ENCODE peak calls at places on chromosomes 6 and 20, in five cellular contexts. T is mesenchymal stem cell, B is IMR-90, K is H1, N is H9. X is an unnamed sample.

GRCh38 chr20:57332105-57333089 is 2.8 kb downstream of the SPO11 start:
- DNase-seq in T (no peak), B (no peak), K (no peak), N (no peak), X (peak)

GRCh38 chr6:117555882-117556498 is 46.3 kb downstream of the GOPC start:
- DNase-seq in T (peak), B (peak), K (peak), N (no peak), X (peak)

GRCh38 chr20:57173986-57174385 is 92.5 kb downstream of the BMP7 start:
- DNase-seq in T (no peak), B (no peak), K (no peak), N (no peak), X (peak)

GRCh38 chr20:45783656-45784294 is 7.9 kb downstream of the WFDC3 start:
- DNase-seq in T (no peak), B (no peak), K (no peak), N (no peak), X (peak)

GRCh38 chr6:109701774-109702173 is 10.7 kb downstream of the FIG4 start:
- DNase-seq in T (no peak), B (no peak), K (no peak), N (no peak), X (no peak)

GRCh38 chr20:35952480-35953410 is 1.6 kb downstream of the SCAND1 start:
- DNase-seq in T (peak), B (peak), K (no peak), N (no peak), X (no peak)

GRCh38 chr6:163405412-163406309 is 8.9 kb upstream of the QKI start:
- DNase-seq in T (peak), B (no peak), K (no peak), N (no peak), X (no peak)

GRCh38 chr6:105795913-105796517 is 290.1 kb upstream of the PRDM1 start:
- DNase-seq in T (peak), B (no peak), K (no peak), N (no peak), X (peak)

GRCh38 chr20:29297411-29298270 is 1959.8 kb upstream of the DEFB115 start:
- DNase-seq in T (no peak), B (no peak), K (no peak), N (no peak), X (no peak)
- H3K14ac ChIP-seq in T (no peak), B (no peak), K (no peak), N (no peak), X (no peak)

DNA sequence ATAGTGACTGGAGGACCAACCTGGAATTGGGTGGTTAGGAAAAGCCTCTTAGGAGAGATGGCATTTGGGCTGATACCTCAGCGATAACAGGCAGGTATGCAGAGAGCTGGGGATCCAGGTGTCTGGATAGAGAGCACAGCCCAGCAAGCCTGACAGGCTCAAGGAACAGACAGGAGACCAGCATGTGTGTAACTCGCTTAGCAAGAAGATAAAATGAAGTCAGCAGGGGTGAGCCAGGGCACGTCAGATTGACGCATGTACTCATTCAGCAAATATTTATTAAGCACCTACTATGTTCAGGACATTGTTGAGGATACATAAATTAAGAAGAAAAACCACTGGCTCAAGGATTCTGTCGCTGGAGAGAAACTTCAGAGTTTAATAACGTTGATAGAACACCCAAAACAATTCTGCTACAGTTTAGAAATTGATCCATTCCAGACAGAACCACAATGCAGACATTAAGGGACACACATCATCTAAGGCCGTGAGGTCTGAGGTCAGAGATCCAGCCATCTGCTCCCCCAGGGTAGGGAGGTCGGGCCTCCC is 1.1 kb upstream of the DUSP22 start:
- DNase-seq in T (no peak), B (no peak), K (peak), N (no peak), X (peak)
- H4K8ac ChIP-seq in T (peak), B (peak), K (peak), N (no peak), X (peak)

DNA sequence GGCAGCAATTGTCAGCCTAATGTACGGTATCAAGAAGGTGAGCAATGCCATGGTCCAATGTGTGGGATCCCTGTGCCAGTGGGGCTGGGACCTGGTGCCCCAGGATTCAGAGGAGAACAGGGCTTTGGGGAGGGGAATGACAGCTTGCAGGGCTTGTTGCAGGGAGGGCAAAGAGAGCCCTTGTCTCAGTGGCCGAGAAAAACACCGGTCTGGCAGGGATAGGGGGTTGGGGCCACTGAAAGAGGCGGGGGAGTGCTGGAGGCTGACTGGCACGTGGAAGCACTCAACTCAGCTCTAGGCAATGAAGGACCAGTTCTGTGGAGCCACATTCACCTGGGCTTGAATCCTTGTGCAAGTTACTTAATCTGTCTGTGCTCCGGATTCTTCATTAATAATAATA is 3.5 kb upstream of the MUCL3 start:
- DNase-seq in T (no peak), B (no peak), K (no peak), N (no peak), X (no peak)
- H3K14ac ChIP-seq in T (peak), B (no peak), K (no peak), N (no peak), X (no peak)

DNA sequence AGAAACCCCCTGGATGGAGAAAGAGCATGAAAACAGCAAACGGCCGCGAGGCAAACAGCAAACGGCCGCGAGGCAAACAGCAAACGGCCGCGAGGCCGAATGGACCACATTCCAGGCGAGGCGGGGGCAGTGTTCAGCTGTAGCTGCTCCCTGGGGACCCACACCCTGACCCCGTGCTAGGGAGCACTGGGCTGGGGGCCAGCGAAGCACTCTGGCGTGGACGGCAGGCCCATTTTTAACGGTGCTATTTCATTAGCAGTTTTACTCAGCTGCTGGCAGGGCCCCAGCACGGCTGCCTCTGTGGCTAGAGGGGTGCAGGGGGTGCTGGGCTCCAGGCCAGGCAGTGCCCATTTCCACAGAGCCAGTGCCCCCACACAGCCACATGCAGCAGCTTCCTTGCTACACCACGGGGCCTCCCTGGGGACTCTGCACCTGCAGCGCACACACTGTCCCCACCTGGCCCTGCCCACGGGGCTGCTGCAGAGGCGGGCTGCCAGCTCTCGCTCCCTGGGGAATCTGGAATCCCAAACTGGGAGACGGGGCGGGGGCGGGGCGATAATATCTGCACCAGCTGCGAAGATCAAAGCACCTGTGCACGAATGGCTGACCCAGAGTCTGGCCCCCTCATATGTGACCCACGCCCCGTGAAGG is 35.6 kb upstream of the SLCO4A1 start:
- DNase-seq in T (no peak), B (no peak), K (no peak), N (no peak), X (no peak)
- H4K8ac ChIP-seq in T (no peak), B (no peak), K (peak), N (no peak), X (no peak)

GRCh38 chr6:20919677-20920385 is 385.6 kb downstream of the CDKAL1 start:
- DNase-seq in T (no peak), B (peak), K (no peak), N (no peak), X (no peak)
- H3K14ac ChIP-seq in T (no peak), B (no peak), K (no peak), N (no peak), X (no peak)

DNA sequence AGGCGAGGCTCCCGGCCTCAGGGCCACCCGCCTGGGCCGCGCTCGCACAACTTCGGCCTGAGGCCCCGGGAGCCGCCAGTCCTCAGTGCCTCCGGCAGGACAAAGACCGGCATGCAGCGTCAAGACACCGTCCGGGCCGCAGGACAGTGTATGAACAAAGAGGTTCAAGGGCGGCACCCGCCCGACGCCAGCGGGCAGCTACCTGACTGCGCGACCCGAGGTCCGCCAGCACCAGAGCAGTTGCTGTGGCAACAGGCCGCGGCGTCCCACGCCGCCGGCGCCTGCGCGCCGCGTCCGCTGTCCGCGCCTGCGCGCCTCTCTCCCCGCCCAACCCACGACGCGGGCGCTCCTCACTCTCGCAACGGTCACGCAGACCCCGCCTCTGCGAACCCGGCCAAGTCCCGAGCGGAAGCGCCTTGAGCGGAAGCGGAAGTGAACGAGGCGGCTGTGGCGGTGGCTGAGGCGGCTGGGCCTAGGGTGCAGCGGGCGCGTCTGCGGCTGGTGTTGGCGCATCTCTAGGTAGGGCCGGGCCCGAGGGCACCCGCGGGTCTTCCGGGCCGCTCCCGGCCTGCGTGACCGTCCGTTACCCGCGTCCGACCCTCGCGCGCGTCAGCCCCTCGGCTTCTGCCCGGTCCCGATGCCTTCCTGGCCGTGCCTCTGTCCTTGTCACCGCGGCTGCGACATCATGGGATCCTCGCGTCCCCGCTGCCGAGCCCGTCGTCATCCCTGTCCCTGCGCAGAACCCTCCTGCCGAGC is at the start of gene FAM120B:
- DNase-seq in T (peak), B (peak), K (peak), N (peak), X (peak)
- H4K8ac ChIP-seq in T (peak), B (peak), K (peak), N (no peak), X (peak)

X was measured in trophoblast cell.